ENCODE peak calls at places on chromosome 21, in four cellular contexts. One of them, this sample, is unnamed.

GRCh38 chr21:30042443-30042842 is 102.6 kb upstream of the GRIK1 start:
- DNase-seq in suprapubic skin: no peak
- DNase-seq in HFF-Myc: no peak
- DNase-seq in heart left ventricle: no peak
- DNase-seq in this sample: no peak

GRCh38 chr21:46125846-46126301 is 28.0 kb downstream of the COL6A2 start:
- DNase-seq in suprapubic skin: peak
- DNase-seq in heart left ventricle: peak
- DNase-seq in HFF-Myc: no peak
- DNase-seq in this sample: no peak

GRCh38 chr21:25967566-25968438 is 202.8 kb downstream of the APP start:
- DNase-seq in suprapubic skin: no peak
- DNase-seq in heart left ventricle: no peak
- DNase-seq in HFF-Myc: no peak
- DNase-seq in this sample: no peak

GRCh38 chr21:31781737-31782136 is 49.8 kb upstream of the SCAF4 start:
- DNase-seq in heart left ventricle: peak
- DNase-seq in HFF-Myc: peak
- DNase-seq in suprapubic skin: no peak
- DNase-seq in this sample: no peak

GRCh38 chr21:45551816-45552695 is 9.8 kb upstream of the SLC19A1 start:
- DNase-seq in suprapubic skin: peak
- DNase-seq in heart left ventricle: no peak
- DNase-seq in HFF-Myc: no peak
- DNase-seq in this sample: no peak

GRCh38 chr21:20644552-20644951 is 353.7 kb upstream of the NCAM2 start:
- DNase-seq in suprapubic skin: no peak
- DNase-seq in heart left ventricle: no peak
- DNase-seq in HFF-Myc: no peak
- DNase-seq in this sample: no peak

GRCh38 chr21:46597896-46598343 is 7.0 kb downstream of the S100B start:
- DNase-seq in suprapubic skin: peak
- DNase-seq in HFF-Myc: no peak
- DNase-seq in heart left ventricle: no peak
- DNase-seq in this sample: no peak

GRCh38 chr21:45430521-45431501 is 25.8 kb downstream of the COL18A1 start:
- DNase-seq in HFF-Myc: no peak
- DNase-seq in heart left ventricle: no peak
- DNase-seq in suprapubic skin: no peak
- DNase-seq in this sample: no peak

GRCh38 chr21:14722841-14723483 is 176.8 kb upstream of the SAMSN1 start:
- DNase-seq in heart left ventricle: no peak
- DNase-seq in HFF-Myc: no peak
- DNase-seq in suprapubic skin: no peak
- DNase-seq in this sample: no peak

GRCh38 chr21:26389971-26390641 is 183.0 kb downstream of the CYYR1 start:
- DNase-seq in HFF-Myc: peak
- DNase-seq in suprapubic skin: no peak
- DNase-seq in heart left ventricle: no peak
- DNase-seq in this sample: peak

GRCh38 chr21:33196956-33197374 is 32.8 kb upstream of the IFNAR2 start:
- DNase-seq in suprapubic skin: peak
- DNase-seq in HFF-Myc: peak
- DNase-seq in heart left ventricle: peak
- DNase-seq in this sample: no peak

DNA sequence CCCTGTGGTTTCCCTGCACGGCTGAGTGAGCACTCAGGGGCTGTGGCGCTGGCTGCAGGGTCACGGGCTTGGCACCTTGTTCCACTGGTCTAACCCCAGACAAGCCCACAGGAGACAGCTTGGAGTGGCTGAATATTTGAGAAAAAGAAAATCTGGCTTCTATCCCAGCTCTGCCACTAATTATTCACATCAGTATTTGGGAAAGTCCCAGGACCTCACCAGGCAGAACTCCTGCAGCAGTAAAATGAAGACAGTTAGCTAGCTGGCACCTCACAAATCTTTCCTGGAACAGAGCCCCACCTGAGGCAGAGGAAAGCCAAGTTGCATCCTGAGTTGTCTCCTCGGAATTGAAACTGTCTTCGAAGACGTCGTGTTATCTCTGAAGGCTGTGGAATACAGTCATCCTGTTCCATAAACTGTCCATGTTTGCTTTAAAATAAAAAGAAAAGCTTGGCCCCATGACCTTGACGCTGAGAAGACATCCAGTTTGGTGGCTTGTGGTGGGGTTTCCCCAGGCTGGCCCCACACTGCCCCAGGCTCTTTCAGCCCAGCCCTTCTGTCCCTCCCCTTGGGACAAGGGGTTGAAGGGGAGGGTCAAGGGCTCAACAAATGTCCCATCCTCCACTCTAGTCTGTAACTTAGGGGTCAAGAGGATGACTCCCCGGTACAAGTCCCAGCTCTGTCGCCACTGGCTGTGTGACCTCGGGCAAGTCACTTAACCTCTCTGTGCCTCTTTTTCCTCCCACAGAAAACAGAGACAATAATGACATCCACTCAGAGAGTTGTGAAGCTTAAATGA is 93.8 kb upstream of the TMPRSS2 start:
- DNase-seq in HFF-Myc: peak
- DNase-seq in suprapubic skin: peak
- DNase-seq in heart left ventricle: no peak
- DNase-seq in this sample: no peak
- TF ChIP-seq CTCF in HFF-Myc: no peak
- TF ChIP-seq CTCF in suprapubic skin: no peak
- TF ChIP-seq CTCF in heart left ventricle: no peak
- TF ChIP-seq CTCF in this sample: no peak

GRCh38 chr21:36999131-36999898 is 7.2 kb upstream of the RIPPLY3 start:
- DNase-seq in heart left ventricle: no peak
- DNase-seq in HFF-Myc: no peak
- DNase-seq in suprapubic skin: no peak
- DNase-seq in this sample: no peak

GRCh38 chr21:37005548-37006242 is 807 bp upstream of the RIPPLY3 start:
- DNase-seq in suprapubic skin: no peak
- DNase-seq in HFF-Myc: no peak
- DNase-seq in heart left ventricle: no peak
- DNase-seq in this sample: no peak

GRCh38 chr21:36994501-36995189 is 11.9 kb upstream of the RIPPLY3 start:
- DNase-seq in suprapubic skin: no peak
- DNase-seq in HFF-Myc: no peak
- DNase-seq in heart left ventricle: no peak
- DNase-seq in this sample: no peak

GRCh38 chr21:37001446-37001845 is 5.1 kb upstream of the RIPPLY3 start:
- DNase-seq in heart left ventricle: no peak
- DNase-seq in suprapubic skin: no peak
- DNase-seq in HFF-Myc: peak
- DNase-seq in this sample: no peak

GRCh38 chr21:37000381-37000780 is 6.1 kb upstream of the RIPPLY3 start:
- DNase-seq in heart left ventricle: no peak
- DNase-seq in HFF-Myc: no peak
- DNase-seq in suprapubic skin: no peak
- DNase-seq in this sample: no peak
- TF ChIP-seq CTCF in heart left ventricle: no peak
- TF ChIP-seq CTCF in HFF-Myc: no peak
- TF ChIP-seq CTCF in suprapubic skin: no peak
- TF ChIP-seq CTCF in this sample: no peak

DNA sequence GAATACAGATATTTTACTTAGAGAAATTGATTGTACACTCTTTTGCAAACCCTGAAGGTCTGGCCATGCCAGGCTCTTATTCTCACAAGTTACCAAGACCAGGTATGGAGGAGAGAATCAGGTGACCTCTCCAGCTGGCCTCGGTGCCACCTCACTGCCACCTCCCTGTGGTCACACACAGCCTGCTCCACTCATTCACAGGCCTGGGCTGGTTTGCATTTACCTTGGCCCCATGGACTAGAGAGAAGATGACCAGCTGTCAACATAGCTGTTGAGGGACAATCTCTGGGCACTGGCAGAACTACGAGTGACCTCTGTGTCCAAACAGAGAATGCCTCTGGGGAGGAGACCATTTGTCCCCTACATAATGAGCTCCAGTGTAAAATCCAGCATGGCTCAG is 291.2 kb upstream of the RUNX1 start:
- DNase-seq in HFF-Myc: no peak
- DNase-seq in suprapubic skin: no peak
- DNase-seq in heart left ventricle: no peak
- DNase-seq in this sample: no peak
- TF ChIP-seq CTCF in HFF-Myc: no peak
- TF ChIP-seq CTCF in suprapubic skin: no peak
- TF ChIP-seq CTCF in heart left ventricle: no peak
- TF ChIP-seq CTCF in this sample: no peak

DNA sequence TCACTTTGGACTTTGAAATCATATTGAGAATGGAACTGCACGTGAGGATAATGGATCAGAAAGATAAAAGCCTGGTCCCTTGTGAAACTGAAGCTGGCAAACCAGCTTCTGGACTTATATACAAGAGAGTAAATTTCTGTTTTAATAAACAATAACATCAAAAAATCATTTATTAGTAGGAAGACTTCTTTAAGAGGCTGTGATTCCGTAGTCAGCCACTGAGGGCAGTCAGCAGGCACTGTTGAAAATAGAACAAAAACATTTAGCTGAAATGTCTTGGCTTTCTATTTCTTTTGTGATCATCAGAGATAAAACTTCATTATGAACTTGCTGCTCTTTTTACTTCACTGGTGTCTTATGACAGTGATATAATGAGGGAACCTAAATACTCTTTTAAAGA is 489.4 kb downstream of the PCP4 start:
- DNase-seq in heart left ventricle: no peak
- DNase-seq in suprapubic skin: no peak
- DNase-seq in HFF-Myc: no peak
- DNase-seq in this sample: no peak
- TF ChIP-seq CTCF in heart left ventricle: no peak
- TF ChIP-seq CTCF in suprapubic skin: no peak
- TF ChIP-seq CTCF in HFF-Myc: no peak
- TF ChIP-seq CTCF in this sample: no peak

GRCh38 chr21:24895885-24896734 is 711.2 kb downstream of the MRPL39 start:
- DNase-seq in HFF-Myc: no peak
- DNase-seq in heart left ventricle: no peak
- DNase-seq in suprapubic skin: no peak
- DNase-seq in this sample: no peak
- TF ChIP-seq CTCF in HFF-Myc: no peak
- TF ChIP-seq CTCF in heart left ventricle: peak
- TF ChIP-seq CTCF in suprapubic skin: peak
- TF ChIP-seq CTCF in this sample: no peak

GRCh38 chr21:41208946-41209345 is 41.0 kb downstream of the BACE2 start:
- DNase-seq in heart left ventricle: no peak
- DNase-seq in suprapubic skin: no peak
- DNase-seq in HFF-Myc: no peak
- DNase-seq in this sample: no peak
- TF ChIP-seq CTCF in heart left ventricle: no peak
- TF ChIP-seq CTCF in suprapubic skin: no peak
- TF ChIP-seq CTCF in HFF-Myc: no peak
- TF ChIP-seq CTCF in this sample: no peak

GRCh38 chr21:43917515-43918384 is 52.7 kb downstream of the AGPAT3 start:
- DNase-seq in heart left ventricle: no peak
- DNase-seq in HFF-Myc: no peak
- DNase-seq in suprapubic skin: peak
- DNase-seq in this sample: no peak
- TF ChIP-seq CTCF in heart left ventricle: no peak
- TF ChIP-seq CTCF in HFF-Myc: no peak
- TF ChIP-seq CTCF in suprapubic skin: no peak
- TF ChIP-seq CTCF in this sample: no peak

DNA sequence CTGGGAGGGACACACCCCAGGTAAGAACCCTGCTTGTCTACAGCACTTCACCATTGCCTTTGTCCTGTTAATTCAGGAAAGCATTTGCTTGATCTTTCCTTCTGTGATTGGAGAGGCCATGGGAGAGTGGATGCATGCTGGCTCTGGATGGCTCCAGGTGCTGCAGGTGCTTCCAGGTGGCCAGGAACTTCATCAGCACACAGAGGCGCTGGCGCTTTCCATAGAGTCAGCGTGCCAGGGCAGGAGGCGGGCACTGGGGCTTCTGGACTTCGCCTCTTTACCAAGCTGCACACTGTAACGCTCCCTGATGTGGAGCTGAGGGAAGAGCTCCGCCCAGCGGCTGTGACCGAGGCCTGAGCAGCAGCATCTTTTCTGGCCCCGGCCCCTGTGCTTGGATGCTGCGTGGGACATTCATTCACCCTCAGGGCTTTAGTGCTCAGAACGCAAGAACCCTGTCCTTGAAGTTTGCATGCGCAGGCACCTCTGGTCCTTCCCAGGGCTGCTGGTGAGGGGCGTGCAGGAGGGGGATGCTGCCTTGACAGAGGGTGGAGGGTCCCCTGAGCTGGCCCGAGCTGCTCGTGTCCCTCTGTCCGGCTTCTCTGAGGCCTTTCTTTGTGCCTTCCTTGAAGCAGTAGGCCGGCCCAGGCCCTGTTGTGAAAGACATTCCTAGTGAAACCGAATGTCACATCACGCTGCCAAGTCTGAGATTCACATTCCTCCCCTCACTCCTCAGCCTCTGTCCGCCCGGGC is 1.6 kb upstream of the MX2 start:
- DNase-seq in HFF-Myc: no peak
- DNase-seq in suprapubic skin: peak
- DNase-seq in heart left ventricle: peak
- DNase-seq in this sample: peak
- TF ChIP-seq CTCF in HFF-Myc: peak
- TF ChIP-seq CTCF in suprapubic skin: no peak
- TF ChIP-seq CTCF in heart left ventricle: no peak
- TF ChIP-seq CTCF in this sample: peak

This sample was measured in BJ.